ENCODE peak calls at places on chromosome 22, in six cellular contexts. H is astrocyte of the spinal cord, R is psoas muscle, J is SK-MEL-5, G is ovary, S is gastrocnemius medialis. L is an unnamed sample.

GRCh38 chr22:46596819-46597218 is 23.4 kb upstream of the GRAMD4 start:
- DNase-seq in H (no peak), R (no peak), J (no peak), G (no peak), S (no peak), L (no peak)

GRCh38 chr22:24418786-24419479 is 8.5 kb upstream of the ADORA2A start:
- DNase-seq in H (no peak), R (no peak), J (no peak), G (peak), S (no peak), L (no peak)

GRCh38 chr22:20580179-20580578 is 72.8 kb downstream of the MED15 start:
- DNase-seq in H (no peak), R (no peak), J (no peak), G (no peak), S (no peak), L (no peak)

GRCh38 chr22:24407278-24407665 is 20.1 kb upstream of the ADORA2A start:
- DNase-seq in H (no peak), R (peak), J (no peak), G (peak), S (peak), L (no peak)

GRCh38 chr22:20244744-20245576 is 23.2 kb downstream of the RTN4R start:
- DNase-seq in H (no peak), R (no peak), J (no peak), G (no peak), S (no peak), L (no peak)

GRCh38 chr22:17906978-17907730 is 117.2 kb downstream of the MICAL3 start:
- DNase-seq in H (no peak), R (no peak), J (no peak), G (no peak), S (no peak), L (no peak)

GRCh38 chr22:40637181-40638150 is 947 bp upstream of the MRTFA start:
- DNase-seq in H (no peak), R (peak), J (no peak), G (no peak), S (peak), L (no peak)

GRCh38 chr22:28141614-28142013 is 222.6 kb upstream of the PITPNB start:
- DNase-seq in H (peak), R (no peak), J (peak), G (no peak), S (no peak), L (no peak)

GRCh38 chr22:39883057-39883456 is 10.5 kb downstream of the ENTHD1 start:
- DNase-seq in H (no peak), R (no peak), J (no peak), G (no peak), S (no peak), L (no peak)

GRCh38 chr22:49664371-49664881 is 163.2 kb downstream of the BRD1 start:
- DNase-seq in H (no peak), R (no peak), J (no peak), G (no peak), S (no peak), L (no peak)

GRCh38 chr22:28730146-28730545 is 11.5 kb downstream of the CHEK2 start:
- DNase-seq in H (no peak), R (no peak), J (no peak), G (no peak), S (no peak), L (no peak)

GRCh38 chr22:21613553-21614233 is 16.1 kb downstream of the YDJC start:
- DNase-seq in H (no peak), R (no peak), J (no peak), G (no peak), S (no peak), L (no peak)

GRCh38 chr22:47153854-47154542 is 391.5 kb downstream of the TBC1D22A start:
- DNase-seq in H (no peak), R (no peak), J (no peak), G (peak), S (no peak), L (no peak)

GRCh38 chr22:42855211-42855610 is 1.9 kb downstream of the ARFGAP3 start:
- DNase-seq in H (no peak), R (no peak), J (no peak), G (no peak), S (no peak), L (no peak)

GRCh38 chr22:46432164-46433068 is 96.9 kb downstream of the TRMU start:
- DNase-seq in H (no peak), R (no peak), J (no peak), G (no peak), S (no peak), L (no peak)

GRCh38 chr22:45718391-45718790 is 46.8 kb downstream of the ATXN10 start:
- DNase-seq in H (no peak), R (no peak), J (no peak), G (no peak), S (no peak), L (no peak)

GRCh38 chr22:33923660-33924246 is 3.5 kb upstream of the LARGE1 start:
- DNase-seq in H (peak), R (no peak), J (peak), G (peak), S (peak), L (no peak)

GRCh38 chr22:30537083-30537731 is 9.3 kb downstream of the SEC14L6 start:
- DNase-seq in H (no peak), R (no peak), J (no peak), G (peak), S (no peak), L (no peak)

GRCh38 chr22:24554316-24555159 is at the start of gene GUCD1:
- DNase-seq in H (peak), R (peak), J (peak), G (no peak), S (peak), L (no peak)

GRCh38 chr22:47381240-47381639 is 618.8 kb downstream of the TBC1D22A start:
- DNase-seq in H (no peak), R (no peak), J (no peak), G (peak), S (no peak), L (no peak)

GRCh38 chr22:34931026-34931425 is 134.9 kb upstream of the ISX start:
- DNase-seq in H (no peak), R (no peak), J (no peak), G (no peak), S (no peak), L (no peak)

GRCh38 chr22:26367402-26368245 is 61.4 kb upstream of the ASPHD2 start:
- DNase-seq in H (peak), R (no peak), J (peak), G (no peak), S (no peak), L (no peak)

GRCh38 chr22:49215840-49216239 is 611.8 kb downstream of the BRD1 start:
- DNase-seq in H (no peak), R (no peak), J (no peak), G (no peak), S (no peak), L (no peak)

GRCh38 chr22:30372915-30373314 is 14.3 kb downstream of the RNF215 start:
- DNase-seq in H (no peak), R (no peak), J (no peak), G (no peak), S (no peak), L (no peak)

GRCh38 chr22:28989912-28990311 is 71.7 kb downstream of the C22orf31 start:
- DNase-seq in H (no peak), R (no peak), J (no peak), G (no peak), S (no peak), L (no peak)

GRCh38 chr22:37189011-37189466 is 992 bp upstream of the C1QTNF6 start:
- DNase-seq in H (no peak), R (no peak), J (peak), G (no peak), S (no peak), L (no peak)

GRCh38 chr22:39808087-39808486 is 85.5 kb downstream of the ENTHD1 start:
- DNase-seq in H (no peak), R (no peak), J (peak), G (no peak), S (no peak), L (no peak)

GRCh38 chr22:47173535-47174021 is 411.1 kb downstream of the TBC1D22A start:
- DNase-seq in H (no peak), R (peak), J (no peak), G (peak), S (peak), L (no peak)

GRCh38 chr22:24423519-24424000 is 3.8 kb upstream of the ADORA2A start:
- DNase-seq in H (no peak), R (peak), J (peak), G (peak), S (no peak), L (no peak)

GRCh38 chr22:36377022-36377631 is 10.6 kb downstream of the MYH9 start:
- DNase-seq in H (no peak), R (no peak), J (no peak), G (no peak), S (no peak), L (no peak)

GRCh38 chr22:30301995-30302809 is 12.9 kb upstream of the CASTOR1 start:
- DNase-seq in H (peak), R (peak), J (no peak), G (peak), S (peak), L (peak)

GRCh38 chr22:27973851-27974250 is 54.8 kb upstream of the PITPNB start:
- DNase-seq in H (no peak), R (no peak), J (no peak), G (no peak), S (no peak), L (no peak)

GRCh38 chr22:45865561-45866397 is 111.2 kb downstream of the WNT7B start:
- DNase-seq in H (no peak), R (no peak), J (no peak), G (peak), S (no peak), L (no peak)

GRCh38 chr22:23168381-23169031 is 11.8 kb upstream of the BCR start:
- DNase-seq in H (no peak), R (no peak), J (no peak), G (no peak), S (no peak), L (no peak)